ENCODE peak calls at places on chromosome 19, in seven cellular contexts. P is pancreas, Q is heart left ventricle, D is stomach, O is heart right ventricle, M is mesendoderm, A is thoracic aorta. B is an unnamed sample.

GRCh38 chr19:38703509-38703908 is 40.8 kb downstream of the CAPN12 start:
- DNase-seq in P (no peak), Q (no peak), D (no peak), O (no peak), M (no peak), A (no peak), B (no peak)

GRCh38 chr19:48613024-48613851 is 1.6 kb downstream of the FAM83E start:
- DNase-seq in P (peak), Q (no peak), D (peak), O (no peak), M (no peak), A (no peak), B (no peak)

GRCh38 chr19:45905016-45905415 is 2.6 kb upstream of the MYPOP start:
- DNase-seq in P (no peak), Q (no peak), D (no peak), O (no peak), M (no peak), A (no peak), B (no peak)

GRCh38 chr19:54096642-54097106 is 3.9 kb downstream of the OSCAR start:
- DNase-seq in P (no peak), Q (no peak), D (no peak), O (no peak), M (peak), A (no peak), B (no peak)

GRCh38 chr19:11849264-11849615 is 714 bp downstream of the ZNF439 start:
- DNase-seq in P (no peak), Q (no peak), D (no peak), O (no peak), M (no peak), A (no peak), B (no peak)

GRCh38 chr19:12946092-12946845 is 607 bp downstream of the RAD23A start:
- DNase-seq in P (peak), Q (peak), D (peak), O (peak), M (peak), A (no peak), B (no peak)

GRCh38 chr19:17337675-17338439 is 504 bp downstream of the GTPBP3 start:
- DNase-seq in P (no peak), Q (no peak), D (no peak), O (no peak), M (no peak), A (no peak), B (no peak)

GRCh38 chr19:13621413-13621812 is 115.1 kb upstream of the CACNA1A start:
- DNase-seq in P (no peak), Q (no peak), D (no peak), O (no peak), M (peak), A (no peak), B (peak)

GRCh38 chr19:39080431-39080830 is 3.7 kb upstream of the ACP7 start:
- DNase-seq in P (no peak), Q (no peak), D (no peak), O (no peak), M (no peak), A (no peak), B (no peak)

GRCh38 chr19:12786149-12786870 is 5.0 kb upstream of the JUNB start:
- DNase-seq in P (peak), Q (peak), D (peak), O (peak), M (no peak), A (no peak), B (no peak)

GRCh38 chr19:33301011-33301899 is 1.1 kb downstream of the CEBPA start:
- DNase-seq in P (peak), Q (no peak), D (peak), O (no peak), M (no peak), A (no peak), B (no peak)

GRCh38 chr19:39223703-39224279 is 19.7 kb upstream of the SYCN start:
- DNase-seq in P (no peak), Q (no peak), D (no peak), O (no peak), M (peak), A (no peak), B (no peak)

GRCh38 chr19:44602071-44602470 is 11.3 kb upstream of the IGSF23 start:
- DNase-seq in P (no peak), Q (no peak), D (peak), O (no peak), M (no peak), A (no peak), B (peak)

GRCh38 chr19:11355160-11356073 is at the start of gene PLPPR2:
- DNase-seq in P (peak), Q (peak), D (peak), O (peak), M (peak), A (peak), B (no peak)

GRCh38 chr19:32555786-32556185 is 25.2 kb upstream of the PDCD5 start:
- DNase-seq in P (no peak), Q (no peak), D (no peak), O (no peak), M (no peak), A (no peak), B (no peak)

GRCh38 chr19:19659646-19660245 is 3.7 kb downstream of the ATP13A1 start:
- DNase-seq in P (no peak), Q (no peak), D (no peak), O (no peak), M (no peak), A (no peak), B (no peak)

GRCh38 chr19:17348700-17349099 is 11.3 kb downstream of the GTPBP3 start:
- DNase-seq in P (no peak), Q (peak), D (no peak), O (peak), M (peak), A (peak), B (no peak)

GRCh38 chr19:12866416-12867119 is 14.7 kb downstream of the DNASE2 start:
- DNase-seq in P (peak), Q (no peak), D (no peak), O (no peak), M (no peak), A (no peak), B (no peak)

GRCh38 chr19:8360196-8360595 is 3.8 kb upstream of the ANGPTL4 start:
- DNase-seq in P (no peak), Q (no peak), D (no peak), O (no peak), M (no peak), A (no peak), B (no peak)

GRCh38 chr19:340620-341385 is 3.8 kb downstream of the MIER2 start:
- DNase-seq in P (no peak), Q (no peak), D (no peak), O (no peak), M (no peak), A (no peak), B (no peak)

GRCh38 chr19:23118400-23118799 is 1.6 kb downstream of the ZNF730 start:
- DNase-seq in P (no peak), Q (no peak), D (no peak), O (no peak), M (peak), A (no peak), B (no peak)

GRCh38 chr19:14526423-14526822 is 3.0 kb upstream of the TECR start:
- DNase-seq in P (no peak), Q (no peak), D (no peak), O (no peak), M (no peak), A (no peak), B (no peak)

GRCh38 chr19:2168619-2169424 is 5.1 kb downstream of the DOT1L start:
- DNase-seq in P (peak), Q (peak), D (peak), O (peak), M (peak), A (peak), B (peak)

GRCh38 chr19:14023404-14024235 is 4.3 kb upstream of the RLN3 start:
- DNase-seq in P (peak), Q (peak), D (peak), O (peak), M (peak), A (no peak), B (no peak)

GRCh38 chr19:39196860-39197562 is at the start of gene NCCRP1:
- DNase-seq in P (peak), Q (no peak), D (no peak), O (no peak), M (peak), A (no peak), B (no peak)

GRCh38 chr19:956747-957451 is 27.2 kb upstream of the WDR18 start:
- DNase-seq in P (peak), Q (no peak), D (no peak), O (no peak), M (peak), A (no peak), B (no peak)

GRCh38 chr19:57803594-57804325 is 11.0 kb downstream of the ZNF552 start:
- DNase-seq in P (no peak), Q (no peak), D (peak), O (no peak), M (peak), A (no peak), B (no peak)

GRCh38 chr19:7705387-7706187 is 3.7 kb upstream of the FCER2 start:
- DNase-seq in P (no peak), Q (peak), D (peak), O (peak), M (no peak), A (no peak), B (no peak)

GRCh38 chr19:41325947-41326706 is 16.2 kb downstream of the CCDC97 start:
- DNase-seq in P (peak), Q (peak), D (no peak), O (peak), M (no peak), A (no peak), B (no peak)

GRCh38 chr19:7013678-7014077 is 7.6 kb downstream of the MBD3L2B start:
- DNase-seq in P (no peak), Q (no peak), D (no peak), O (no peak), M (no peak), A (no peak), B (peak)

GRCh38 chr19:33715462-33715861 is 81.2 kb upstream of the KCTD15 start:
- DNase-seq in P (no peak), Q (no peak), D (no peak), O (no peak), M (peak), A (no peak), B (no peak)

GRCh38 chr19:8363803-8364771 is at the start of gene ANGPTL4:
- DNase-seq in P (peak), Q (peak), D (peak), O (peak), M (peak), A (peak), B (peak)

GRCh38 chr19:46296722-46297431 is at the start of gene HIF3A:
- DNase-seq in P (peak), Q (peak), D (peak), O (peak), M (peak), A (no peak), B (no peak)

GRCh38 chr19:29076161-29076560 is 136.8 kb downstream of the UQCRFS1 start:
- DNase-seq in P (no peak), Q (no peak), D (no peak), O (no peak), M (no peak), A (no peak), B (no peak)

GRCh38 chr19:29074579-29074978 is 138.4 kb downstream of the UQCRFS1 start:
- DNase-seq in P (no peak), Q (no peak), D (no peak), O (no peak), M (no peak), A (no peak), B (no peak)

GRCh38 chr19:29076963-29077362 is 136.0 kb downstream of the UQCRFS1 start:
- DNase-seq in P (no peak), Q (no peak), D (no peak), O (no peak), M (no peak), A (no peak), B (no peak)

GRCh38 chr19:29079331-29079730 is 133.6 kb downstream of the UQCRFS1 start:
- DNase-seq in P (no peak), Q (no peak), D (no peak), O (no peak), M (no peak), A (no peak), B (no peak)

GRCh38 chr19:29075149-29075548 is 137.8 kb downstream of the UQCRFS1 start:
- DNase-seq in P (no peak), Q (no peak), D (no peak), O (no peak), M (no peak), A (no peak), B (no peak)
- H3K27ac ChIP-seq in P (no peak), Q (no peak), D (no peak), O (no peak), M (no peak), A (no peak), B (no peak)

DNA sequence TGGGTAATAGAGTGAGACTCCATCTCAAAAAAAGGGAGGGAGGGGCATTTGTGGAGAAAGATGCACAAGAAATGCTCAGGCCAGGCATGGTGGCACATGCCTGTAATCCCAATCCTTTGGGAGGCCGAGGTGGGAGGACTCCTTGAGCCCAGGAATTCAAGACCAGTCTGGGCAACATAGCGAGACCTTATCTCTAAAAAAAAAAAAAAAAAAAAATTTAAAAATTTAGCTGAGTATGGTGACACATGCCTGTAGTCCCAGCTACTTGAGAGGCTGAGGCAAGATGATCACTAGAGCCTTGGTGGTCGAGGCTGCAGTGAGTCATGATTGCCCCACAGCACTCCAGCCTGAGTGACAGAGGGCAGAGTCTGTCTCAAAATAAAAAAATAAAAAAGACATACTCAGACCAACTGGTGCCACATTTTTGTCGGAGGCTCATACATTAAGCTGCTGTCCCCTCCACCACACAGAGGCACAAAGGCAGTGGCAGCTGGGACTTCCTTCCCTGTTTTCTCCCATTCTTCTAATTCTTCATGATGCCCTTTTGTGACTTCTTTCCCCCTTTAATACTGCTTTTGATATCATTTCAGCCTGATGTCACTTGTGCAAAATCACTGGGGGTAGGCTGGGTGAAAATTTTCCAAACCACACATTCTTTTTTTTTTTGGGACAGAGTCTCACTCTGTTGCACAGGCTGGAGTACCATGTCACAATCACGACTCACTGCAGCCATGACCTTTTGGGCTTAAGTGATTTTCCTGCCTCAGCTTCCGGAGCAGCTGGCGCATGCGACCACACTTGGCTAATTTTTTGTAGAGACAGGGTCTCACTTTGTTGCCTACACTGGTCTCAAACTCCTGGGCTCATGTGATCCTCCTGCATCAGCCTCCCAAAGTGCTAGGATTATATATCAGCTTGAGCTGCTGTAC is 26.8 kb upstream of the CXCL17 start:
- DNase-seq in P (no peak), Q (no peak), D (no peak), O (no peak), M (no peak), A (no peak), B (no peak)
- H3K27ac ChIP-seq in P (no peak), Q (no peak), D (no peak), O (no peak), M (no peak), A (no peak), B (no peak)

GRCh38 chr19:18559685-18560084 is 2.0 kb downstream of the KXD1 start:
- DNase-seq in P (no peak), Q (no peak), D (no peak), O (no peak), M (no peak), A (no peak), B (no peak)
- H3K27ac ChIP-seq in P (no peak), Q (no peak), D (no peak), O (no peak), M (no peak), A (peak), B (no peak)

DNA sequence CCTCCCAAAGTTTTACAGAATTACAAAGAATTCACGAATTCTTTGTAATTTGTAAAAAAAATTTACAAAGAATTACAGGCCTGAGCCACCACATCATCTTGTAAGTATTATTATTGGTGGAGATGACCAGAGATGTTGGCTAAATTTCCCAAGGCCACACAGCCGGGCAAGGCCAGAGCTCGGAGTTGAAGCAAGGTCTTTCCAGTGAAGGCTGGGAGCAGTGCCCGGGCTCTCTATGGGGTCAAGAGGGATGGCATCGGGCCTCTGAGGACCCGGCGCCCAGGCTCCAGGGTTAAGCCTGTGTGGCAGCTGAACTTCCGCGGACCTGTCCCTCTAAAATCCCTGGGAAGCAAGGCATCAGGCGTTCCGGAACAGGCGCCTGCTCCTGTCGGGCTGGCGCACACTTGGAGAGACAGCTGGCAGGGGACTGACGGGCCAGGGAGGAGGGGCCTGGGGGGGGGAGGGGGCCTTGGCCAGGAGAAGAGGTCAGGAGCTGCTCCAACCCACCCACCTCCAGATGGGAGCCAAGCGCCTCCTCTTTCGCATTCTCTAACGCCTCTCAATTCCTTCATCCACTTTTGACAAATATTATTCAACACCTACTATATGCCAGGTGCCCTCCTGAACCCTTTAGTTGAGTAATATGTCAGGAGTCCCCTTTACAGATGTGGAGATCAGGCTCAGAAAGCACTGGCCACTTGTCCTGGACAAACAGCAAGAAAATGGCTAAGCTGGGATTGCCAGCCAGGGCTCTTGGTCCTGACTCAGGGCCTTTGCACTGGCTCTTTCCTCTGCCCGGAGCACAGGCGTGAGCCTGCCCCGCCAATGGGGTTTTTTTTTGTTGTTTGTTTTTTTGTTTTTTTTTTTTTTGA is 36.8 kb upstream of the SEMA6B start:
- DNase-seq in P (no peak), Q (no peak), D (no peak), O (no peak), M (no peak), A (no peak), B (no peak)
- H3K27ac ChIP-seq in P (no peak), Q (no peak), D (no peak), O (no peak), M (no peak), A (no peak), B (no peak)

GRCh38 chr19:5025027-5025426 is 56.1 kb downstream of the KDM4B start:
- DNase-seq in P (no peak), Q (no peak), D (no peak), O (no peak), M (no peak), A (no peak), B (no peak)

GRCh38 chr19:5020368-5020767 is 51.5 kb downstream of the KDM4B start:
- DNase-seq in P (no peak), Q (no peak), D (no peak), O (no peak), M (no peak), A (no peak), B (no peak)

GRCh38 chr19:5024282-5024681 is 55.4 kb downstream of the KDM4B start:
- DNase-seq in P (no peak), Q (no peak), D (no peak), O (no peak), M (no peak), A (no peak), B (no peak)

GRCh38 chr19:5022066-5022860 is 53.4 kb downstream of the KDM4B start:
- DNase-seq in P (no peak), Q (no peak), D (no peak), O (no peak), M (no peak), A (no peak), B (no peak)

DNA sequence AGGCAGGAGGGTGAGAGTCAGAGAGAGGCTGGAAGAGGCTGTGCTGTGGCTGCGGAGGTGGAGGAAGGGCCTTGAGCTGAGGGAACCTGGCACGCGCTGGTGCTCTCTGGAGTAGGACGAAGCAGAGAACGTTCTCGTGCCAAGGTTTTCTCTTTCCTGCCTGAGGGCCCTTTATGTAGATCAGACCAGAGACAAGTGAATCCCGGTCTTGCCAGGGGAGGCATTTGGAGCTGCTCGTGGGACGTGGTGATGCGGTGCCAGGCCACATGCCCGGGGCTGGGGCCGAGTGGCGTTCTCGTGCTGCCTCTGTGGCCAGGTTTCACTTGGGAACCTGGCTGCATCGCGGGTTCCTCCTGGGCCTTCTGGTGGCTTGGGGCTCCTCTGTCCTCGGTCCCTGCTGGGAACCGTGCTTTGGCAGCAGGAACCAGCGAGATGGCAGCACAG is 54.2 kb downstream of the KDM4B start:
- DNase-seq in P (no peak), Q (no peak), D (no peak), O (no peak), M (no peak), A (no peak), B (no peak)
- H3K27ac ChIP-seq in P (no peak), Q (peak), D (no peak), O (no peak), M (no peak), A (no peak), B (no peak)

GRCh38 chr19:40323705-40324104 is 24.5 kb downstream of the C19orf47 start:
- DNase-seq in P (no peak), Q (no peak), D (no peak), O (no peak), M (no peak), A (no peak), B (no peak)
- H3K27ac ChIP-seq in P (no peak), Q (no peak), D (no peak), O (no peak), M (no peak), A (no peak), B (no peak)

DNA sequence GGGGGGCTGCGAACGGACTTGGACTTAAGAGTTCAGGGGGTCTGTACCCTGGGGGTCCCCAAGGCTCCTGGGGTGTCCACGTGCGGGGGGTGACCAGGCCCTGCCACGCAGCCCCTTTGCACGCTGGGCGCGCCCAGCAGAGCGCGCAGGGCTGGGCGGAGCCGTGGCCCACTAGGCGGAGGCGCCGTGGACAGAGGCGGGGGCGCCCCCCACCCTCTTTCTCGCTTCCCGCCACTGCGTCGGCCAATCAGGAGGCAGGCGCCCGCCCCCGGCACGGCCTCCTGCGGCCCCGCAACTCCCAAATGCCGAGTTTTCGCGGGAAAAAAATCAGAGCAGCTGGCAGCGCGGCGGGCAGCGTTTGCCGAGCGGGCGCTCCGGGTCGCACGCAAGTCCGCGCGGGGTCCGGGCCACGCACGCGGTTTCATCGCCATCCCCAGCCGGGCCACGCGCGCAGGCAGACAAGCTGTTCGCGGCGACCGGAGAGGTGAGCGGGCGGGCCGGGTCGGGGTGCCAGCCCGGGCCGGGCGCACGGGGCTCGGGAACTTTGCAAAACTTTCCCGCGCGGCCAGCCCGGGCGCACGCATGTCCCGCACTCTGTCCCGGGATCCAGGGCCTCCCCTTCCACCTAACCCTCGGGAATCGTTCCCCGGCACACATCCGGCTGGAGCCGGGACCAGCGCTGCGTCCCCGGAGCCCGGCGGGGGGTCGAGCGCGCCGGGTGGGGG is at the start of gene UHRF1:
- DNase-seq in P (no peak), Q (no peak), D (no peak), O (no peak), M (peak), A (no peak), B (no peak)
- H3K27ac ChIP-seq in P (no peak), Q (no peak), D (peak), O (no peak), M (peak), A (no peak), B (peak)